ENCODE peak calls at places on chromosomes 2 and 18, in eight cellular contexts. J is activated CD4-positive, alpha-beta T cell treated with anti-CD3 and anti-CD28 coated beads, Interleukin-2, amount 50 U/mL, for 48 hours; Q is RCC 7860; F is stimulated activated CD8-positive, alpha-beta memory T cell treated with anti-CD3 and anti-CD28 coated beads, Interleukin-7, amount 100 ng/mL, for 48 hours; L is T-helper 1 cell; M is T-helper 2 cell; Y is HL-60; X is fibroblast of the aortic adventitia. N is an unnamed sample.
A peak's percentile ranks its signal among the peaks of the same experiment; 100 is the strongest.

GRCh38 chr18:77765468-77765867 is 515.8 kb downstream of the GALR1 start:
- DNase-seq in J (peak; percentile 10), Q (no peak), F (no peak), L (no peak), M (peak; percentile 7), Y (no peak), X (no peak), N (no peak)

GRCh38 chr18:23114911-23115310 is 20.4 kb upstream of the CABLES1 start:
- DNase-seq in J (no peak), Q (peak; percentile 92), F (no peak), L (no peak), M (no peak), Y (no peak), X (no peak), N (no peak)

GRCh38 chr2:1659951-1660565 is 84.3 kb downstream of the PXDN start:
- DNase-seq in J (no peak), Q (no peak), F (no peak), L (no peak), M (no peak), Y (no peak), X (no peak), N (no peak)

GRCh38 chr2:171864357-171864985 is 29.6 kb downstream of the SLC25A12 start:
- DNase-seq in J (no peak), Q (no peak), F (no peak), L (no peak), M (no peak), Y (no peak), X (no peak), N (no peak)

GRCh38 chr2:40451926-40452605 is at the start of gene SLC8A1:
- DNase-seq in J (no peak), Q (no peak), F (no peak), L (no peak), M (peak; percentile 19), Y (peak; percentile 20), X (peak; percentile 43), N (no peak)

GRCh38 chr2:138421971-138422335 is 79.6 kb upstream of the SPOPL start:
- DNase-seq in J (no peak), Q (peak; percentile 73), F (no peak), L (no peak), M (no peak), Y (no peak), X (peak; percentile 83), N (no peak)

GRCh38 chr2:237542001-237542704 is 24.2 kb upstream of the PRLH start:
- DNase-seq in J (no peak), Q (no peak), F (no peak), L (no peak), M (no peak), Y (no peak), X (no peak), N (no peak)

GRCh38 chr2:102357975-102358374 is 2.4 kb downstream of the IL18R1 start:
- DNase-seq in J (no peak), Q (no peak), F (no peak), L (no peak), M (no peak), Y (no peak), X (no peak), N (no peak)

GRCh38 chr2:240133401-240133800 is 2.7 kb downstream of the COPS9 start:
- DNase-seq in J (no peak), Q (no peak), F (no peak), L (no peak), M (no peak), Y (no peak), X (no peak), N (no peak)

GRCh38 chr2:15259356-15259756 is 301.8 kb downstream of the NBAS start:
- DNase-seq in J (no peak), Q (no peak), F (no peak), L (no peak), M (no peak), Y (no peak), X (no peak), N (no peak)

GRCh38 chr2:8997108-8997507 is 6.4 kb downstream of the MBOAT2 start:
- DNase-seq in J (no peak), Q (no peak), F (no peak), L (no peak), M (no peak), Y (no peak), X (no peak), N (no peak)

GRCh38 chr2:170026361-170026760 is 151.6 kb upstream of the MYO3B start:
- DNase-seq in J (no peak), Q (no peak), F (no peak), L (no peak), M (no peak), Y (no peak), X (no peak), N (no peak)

GRCh38 chr18:45384137-45384998 is 230.9 kb upstream of the SLC14A2 start:
- DNase-seq in J (peak; percentile 57), Q (peak; percentile 22), F (peak; percentile 17), L (peak; percentile 2), M (peak; percentile 46), Y (peak; percentile 8), X (peak; percentile 58), N (no peak)

GRCh38 chr18:9612215-9612830 is 2.0 kb downstream of the PPP4R1 start:
- DNase-seq in J (peak; percentile 15), Q (peak; percentile 56), F (no peak), L (peak; percentile 14), M (peak; percentile 74), Y (peak; percentile 41), X (peak; percentile 63), N (no peak)

GRCh38 chr2:69741281-69742169 is at the start of gene ANXA4:
- DNase-seq in J (peak; percentile 82), Q (peak; percentile 79), F (peak; percentile 62), L (peak; percentile 48), M (peak; percentile 57), Y (peak; percentile 61), X (peak; percentile 73), N (no peak)

GRCh38 chr18:70154591-70155194 is 50.8 kb downstream of the RTTN start:
- DNase-seq in J (no peak), Q (peak; percentile 52), F (no peak), L (no peak), M (peak; percentile 45), Y (no peak), X (peak; percentile 10), N (no peak)

GRCh38 chr2:8059255-8059654 is 622.6 kb upstream of the ID2 start:
- DNase-seq in J (no peak), Q (no peak), F (no peak), L (no peak), M (no peak), Y (no peak), X (no peak), N (no peak)

GRCh38 chr2:25856377-25856776 is 21.9 kb downstream of the ASXL2 start:
- DNase-seq in J (no peak), Q (no peak), F (no peak), L (no peak), M (no peak), Y (no peak), X (no peak), N (no peak)

GRCh38 chr2:99988567-99988966 is 153.8 kb downstream of the AFF3 start:
- DNase-seq in J (no peak), Q (no peak), F (no peak), L (no peak), M (no peak), Y (no peak), X (peak; percentile 40), N (no peak)

GRCh38 chr2:127514485-127514884 is 11.8 kb downstream of the IWS1 start:
- DNase-seq in J (no peak), Q (no peak), F (no peak), L (no peak), M (no peak), Y (no peak), X (no peak), N (no peak)

GRCh38 chr2:191202881-191203397 is 42.3 kb upstream of the MYO1B start:
- DNase-seq in J (no peak), Q (peak; percentile 40), F (no peak), L (no peak), M (no peak), Y (no peak), X (peak; percentile 85), N (no peak)

GRCh38 chr2:85409719-85410583 is at the start of gene CAPG:
- DNase-seq in J (peak; percentile 63), Q (peak; percentile 55), F (peak; percentile 26), L (no peak), M (peak; percentile 43), Y (peak; percentile 64), X (no peak), N (peak; percentile 45)

GRCh38 chr2:109711230-109712125 is 82.6 kb upstream of the RGPD5 start:
- DNase-seq in J (no peak), Q (no peak), F (no peak), L (no peak), M (no peak), Y (no peak), X (no peak), N (no peak)

GRCh38 chr18:26515643-26516495 is 32.5 kb downstream of the KCTD1 start:
- DNase-seq in J (no peak), Q (no peak), F (no peak), L (no peak), M (no peak), Y (no peak), X (no peak), N (no peak)

GRCh38 chr2:5991305-5991968 is 299.3 kb downstream of the SOX11 start:
- DNase-seq in J (no peak), Q (no peak), F (no peak), L (no peak), M (no peak), Y (no peak), X (no peak), N (no peak)